ENCODE peak calls at places on chromosomes 2 and 18, in four cellular contexts. U, V, X and F are unnamed samples.

GRCh38 chr2:156333951-156334495 is 1.5 kb upstream of the NR4A2 start:
- DNase-seq in V (no peak), U (peak; percentile 87), X (peak; percentile 77), F (no peak)

GRCh38 chr2:184611221-184612085 is 13.1 kb downstream of the ZNF804A start:
- DNase-seq in V (peak; percentile 62), X (no peak), U (no peak), F (no peak)

GRCh38 chr2:86492057-86492456 is 50.9 kb downstream of the KDM3A start:
- DNase-seq in V (no peak), U (no peak), X (no peak), F (no peak)

GRCh38 chr2:32862269-32863055 is 84.3 kb upstream of the LTBP1 start:
- DNase-seq in V (no peak), X (no peak), U (no peak), F (no peak)

GRCh38 chr2:222518570-222519381 is 94.4 kb downstream of the SGPP2 start:
- DNase-seq in V (peak; percentile 25), U (peak; percentile 27), X (no peak), F (peak; percentile 41)

GRCh38 chr2:233081232-233081730 is 21.1 kb downstream of the INPP5D start:
- DNase-seq in U (no peak), V (no peak), X (no peak), F (no peak)

GRCh38 chr18:63085611-63086010 is 234.0 kb downstream of the BCL2 start:
- DNase-seq in V (no peak), U (no peak), X (no peak), F (no peak)

GRCh38 chr2:233718552-233718951 is at the start of gene UGT1A4:
- DNase-seq in X (no peak), V (no peak), U (no peak), F (no peak)

GRCh38 chr2:129923265-129924141 is 56.0 kb upstream of the RAB6C start:
- DNase-seq in U (peak; percentile 84), V (peak; percentile 51), X (no peak), F (no peak)

GRCh38 chr2:165406053-165406628 is 63.4 kb upstream of the CSRNP3 start:
- DNase-seq in U (peak; percentile 47), X (no peak), V (no peak), F (no peak)

GRCh38 chr2:54831480-54831879 is 108.0 kb downstream of the EML6 start:
- DNase-seq in U (no peak), X (no peak), V (no peak), F (no peak)

GRCh38 chr2:214542866-214543265 is 132.0 kb downstream of the VWC2L start:
- DNase-seq in U (no peak), X (no peak), V (no peak), F (no peak)

GRCh38 chr2:14712091-14712490 is 79.6 kb downstream of the LRATD1 start:
- DNase-seq in X (no peak), V (peak; percentile 68), U (no peak), F (no peak)

GRCh38 chr2:109102588-109103233 is 26.3 kb upstream of the SH3RF3 start:
- DNase-seq in X (no peak), V (no peak), U (peak; percentile 13), F (no peak)

GRCh38 chr2:197873293-197873701 is 68.9 kb downstream of the PLCL1 start:
- DNase-seq in U (peak; percentile 45), X (no peak), V (peak; percentile 68), F (peak; percentile 18)

GRCh38 chr2:136796339-136796738 is 31.0 kb downstream of the THSD7B start:
- DNase-seq in X (no peak), V (no peak), U (peak; percentile 8), F (no peak)
- TF ChIP-seq CTCF in X (no peak), V (no peak), U (peak; percentile 53), F (no peak)

GRCh38 chr2:101124684-101125366 is 26.4 kb downstream of the TBC1D8 start:
- DNase-seq in U (no peak), V (peak; percentile 66), X (peak; percentile 59), F (peak; percentile 67)
- H3K4me3 ChIP-seq in U (no peak overlapping the region), V (no peak overlapping the region), X (no peak overlapping the region), F (no peak overlapping the region)

GRCh38 chr2:73356097-73356496 is 29.5 kb upstream of the ALMS1 start:
- DNase-seq in U (no peak), V (no peak), X (no peak), F (no peak)

GRCh38 chr2:73366060-73366459 is 19.6 kb upstream of the ALMS1 start:
- DNase-seq in X (no peak), U (no peak), V (no peak), F (no peak)

DNA sequence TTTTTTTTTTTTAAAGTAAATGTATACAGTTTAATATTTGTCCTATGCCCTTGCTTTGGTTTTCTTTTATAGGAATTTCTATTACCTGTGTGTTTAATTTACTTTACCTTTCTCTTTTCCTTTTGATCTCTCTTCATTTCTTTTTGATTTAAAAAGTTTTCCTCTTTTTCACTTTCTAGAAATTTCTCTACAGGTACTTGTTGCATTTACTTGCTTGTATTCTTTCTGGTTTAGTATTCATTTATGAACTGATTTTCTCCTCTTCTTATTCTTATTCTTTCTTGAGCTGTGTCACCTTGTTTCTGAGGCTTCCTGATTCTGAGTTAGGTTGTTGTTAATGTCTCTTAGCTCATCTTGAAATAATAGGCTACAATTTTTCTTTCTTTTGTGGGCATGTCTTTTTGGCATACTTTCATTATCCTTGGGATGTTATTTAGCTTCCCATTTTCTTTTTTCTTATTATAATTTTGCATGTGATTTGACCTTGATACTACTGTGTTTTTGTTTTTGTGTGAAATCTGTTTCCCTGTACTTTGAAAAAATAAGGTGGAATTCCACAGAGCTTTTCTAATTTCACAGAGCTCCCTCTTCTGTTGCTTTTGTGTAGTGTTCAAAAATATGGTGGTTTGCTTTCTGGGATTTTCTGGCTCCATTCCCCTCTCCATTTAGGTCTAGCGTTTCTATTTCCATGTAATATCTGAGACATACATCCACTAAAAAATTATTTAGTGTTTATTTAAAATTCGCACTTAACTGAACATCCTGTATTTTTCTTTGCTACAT is 25.5 kb upstream of the ALMS1 start:
- DNase-seq in X (no peak), V (peak; percentile 6), U (peak; percentile 11), F (no peak)
- TF ChIP-seq CTCF in X (no peak), V (peak; percentile 35), U (peak; percentile 64), F (peak; percentile 33)

DNA sequence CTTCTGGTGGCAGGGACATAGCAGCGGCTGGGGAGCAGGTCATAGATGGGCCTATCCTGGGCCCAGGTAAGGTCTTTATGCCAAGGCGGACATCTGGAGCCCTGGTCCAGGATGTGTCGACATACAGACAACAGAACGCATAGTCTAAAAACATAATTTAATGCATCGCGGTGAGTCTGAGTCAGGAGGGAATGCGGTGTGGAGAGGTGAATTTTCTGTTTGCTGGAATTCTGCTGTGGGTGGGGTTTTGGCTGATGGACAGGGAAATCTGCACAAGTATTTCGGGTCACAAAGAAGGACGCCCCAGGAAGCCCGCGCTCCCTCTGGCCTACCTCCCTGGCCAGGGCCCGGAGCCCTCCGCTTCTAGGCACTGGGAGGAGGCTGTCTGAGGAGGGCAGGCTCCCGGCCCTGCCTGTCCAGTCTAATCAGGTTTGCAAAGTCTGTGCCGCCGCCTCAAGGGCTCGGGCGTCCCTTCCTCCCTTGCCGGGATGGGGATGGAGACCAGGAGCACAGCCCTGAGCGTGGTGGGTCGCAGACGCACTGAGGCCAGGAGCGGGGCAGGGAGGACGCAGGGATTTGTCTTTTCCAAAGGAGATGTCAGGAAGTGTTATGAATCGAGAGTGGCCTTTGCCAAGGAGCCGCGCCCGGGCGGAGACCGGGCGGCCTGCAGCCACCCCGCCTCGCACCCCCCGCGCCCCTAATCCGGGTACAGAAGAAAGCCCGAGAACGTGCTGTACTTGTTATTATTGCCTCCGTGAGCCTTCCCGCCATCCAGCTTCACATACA is 2.3 kb downstream of the C1QL2 start:
- DNase-seq in V (no peak), U (peak; percentile 75), X (no peak), F (no peak)
- H3K4me3 ChIP-seq in V (no peak overlapping the region), U (peak overlapping the region; percentile 50), X (no peak overlapping the region), F (no peak overlapping the region)

DNA sequence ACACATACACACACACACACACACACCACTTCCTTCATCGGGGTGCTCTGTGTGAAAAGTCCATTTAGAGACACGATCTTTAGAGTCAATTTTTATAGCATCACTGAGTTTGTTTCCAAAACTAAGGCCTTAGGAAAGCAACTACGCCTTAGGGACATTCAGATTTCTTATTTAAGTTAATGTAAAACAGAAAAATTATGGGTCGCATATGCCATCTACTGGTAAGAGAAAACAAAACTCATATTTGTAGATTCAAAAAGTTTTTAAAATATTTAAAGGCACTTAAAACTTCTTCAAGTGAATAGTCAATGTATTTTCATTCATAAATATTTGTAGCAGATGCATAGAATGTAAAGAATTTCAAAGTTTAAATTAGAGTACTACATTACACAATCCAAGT is 166.2 kb downstream of the ATAD2B start:
- DNase-seq in V (peak; percentile 90), U (no peak), X (no peak), F (no peak)
- TF ChIP-seq CTCF in V (peak; percentile 7), U (peak; percentile 47), X (peak; percentile 20), F (peak; percentile 17)

GRCh38 chr2:149034406-149034805 is 4.1 kb upstream of the LYPD6B start:
- DNase-seq in U (no peak), V (no peak), X (no peak), F (no peak)

GRCh38 chr2:149038442-149039212 is at the start of gene LYPD6B:
- DNase-seq in U (peak; percentile 70), V (no peak), X (peak; percentile 69), F (no peak)

GRCh38 chr2:149039213-149039724 is 770 bp downstream of the LYPD6B start:
- DNase-seq in X (no peak), V (no peak), U (no peak), F (no peak)

GRCh38 chr2:149037851-149038250 is 648 bp upstream of the LYPD6B start:
- DNase-seq in V (no peak), X (no peak), U (peak; percentile 61), F (no peak)

DNA sequence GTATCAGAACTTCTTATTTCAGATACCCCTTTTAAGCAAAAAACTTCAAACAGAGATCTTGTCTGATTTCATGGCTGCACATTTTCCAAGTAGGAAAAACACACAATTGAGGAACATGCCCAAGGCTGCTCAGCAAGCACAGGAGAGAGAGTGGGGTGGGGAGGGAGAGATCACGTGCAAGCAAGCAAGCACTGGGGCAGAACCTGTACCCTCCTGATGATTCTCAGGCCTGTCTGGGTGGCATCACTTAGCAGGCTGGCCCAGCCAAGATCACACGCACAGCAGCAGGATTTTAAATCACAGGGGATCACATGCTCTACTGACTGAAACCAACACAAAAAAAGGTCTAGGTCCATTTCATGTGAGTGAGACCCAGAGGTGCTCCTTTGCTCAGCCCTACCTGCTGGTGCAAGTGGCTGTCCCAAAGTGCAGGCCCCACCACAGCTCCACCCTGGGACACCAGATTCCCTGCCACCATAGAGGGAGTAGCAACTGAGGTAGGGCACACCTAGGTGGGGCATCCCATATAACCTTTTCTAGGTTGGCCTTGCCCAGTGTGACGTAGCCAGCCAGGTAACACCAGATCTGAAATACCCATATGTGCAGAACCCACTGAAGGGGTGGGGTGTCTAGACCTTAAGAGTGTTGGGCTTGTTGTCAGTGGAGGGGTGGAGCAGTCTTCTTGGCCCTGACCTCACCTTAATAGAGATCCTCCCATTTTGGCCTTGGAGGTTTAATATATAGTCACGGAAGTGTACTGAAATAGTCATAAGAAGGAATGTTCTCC is 1.8 kb upstream of the LYPD6B start:
- DNase-seq in U (no peak), X (no peak), V (no peak), F (no peak)
- H3K4me3 ChIP-seq in U (no peak overlapping the region), X (no peak overlapping the region), V (no peak overlapping the region), F (no peak overlapping the region)

DNA sequence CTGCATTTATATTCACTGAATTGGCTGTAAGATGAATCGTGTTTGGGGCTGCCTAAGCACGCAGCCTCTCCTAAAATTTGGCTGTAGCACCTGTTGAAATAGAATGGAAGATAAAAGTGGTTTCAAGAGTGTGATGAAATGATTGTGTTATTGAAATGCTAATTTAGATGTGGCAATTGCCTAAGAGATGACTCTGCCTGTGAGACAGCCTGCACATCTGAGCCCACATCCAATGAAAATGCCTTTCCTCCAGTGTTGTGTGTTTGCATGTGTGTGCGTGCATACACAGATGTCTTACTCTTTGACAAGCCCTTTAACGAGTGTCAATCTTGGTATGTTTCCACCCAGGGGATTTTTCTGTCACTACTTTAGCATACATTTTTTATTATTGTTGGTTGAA is 346.9 kb downstream of the MEIS1 start:
- DNase-seq in X (no peak), V (no peak), U (no peak), F (no peak)
- TF ChIP-seq CTCF in X (no peak), V (no peak), U (no peak), F (no peak)